ENCODE peak calls at places on chromosomes 4 and X, in six cellular contexts. One of them, this sample, is unnamed.

GRCh38 chr4:42473071-42473684 is 75.9 kb downstream of the SHISA3 start:
- DNase-seq in left ventricle myocardium superior: no peak
- DNase-seq in AG10803: no peak
- DNase-seq in osteoblast: no peak
- DNase-seq in dorsolateral prefrontal cortex: no peak
- DNase-seq in left ventricle myocardium inferior: no peak
- DNase-seq in this sample: no peak

GRCh38 chrX:23478056-23478455 is 143.4 kb downstream of the PTCHD1 start:
- DNase-seq in left ventricle myocardium superior: no peak
- DNase-seq in AG10803: no peak
- DNase-seq in osteoblast: peak
- DNase-seq in dorsolateral prefrontal cortex: no peak
- DNase-seq in left ventricle myocardium inferior: no peak
- DNase-seq in this sample: no peak

GRCh38 chrX:15744181-15744867 is 6.3 kb downstream of the CA5B start:
- DNase-seq in left ventricle myocardium superior: peak
- DNase-seq in AG10803: no peak
- DNase-seq in osteoblast: no peak
- DNase-seq in dorsolateral prefrontal cortex: no peak
- DNase-seq in left ventricle myocardium inferior: no peak
- DNase-seq in this sample: peak

GRCh38 chr4:149534779-149535178 is 280.9 kb downstream of the IQCM start:
- DNase-seq in left ventricle myocardium superior: no peak
- DNase-seq in AG10803: peak
- DNase-seq in osteoblast: no peak
- DNase-seq in dorsolateral prefrontal cortex: no peak
- DNase-seq in left ventricle myocardium inferior: no peak
- DNase-seq in this sample: no peak

GRCh38 chr4:182918791-182919302 is 1.7 kb upstream of the DCTD start:
- DNase-seq in left ventricle myocardium superior: no peak
- DNase-seq in AG10803: no peak
- DNase-seq in osteoblast: no peak
- DNase-seq in dorsolateral prefrontal cortex: no peak
- DNase-seq in left ventricle myocardium inferior: no peak
- DNase-seq in this sample: no peak

GRCh38 chr4:16224264-16224663 is 2.0 kb downstream of the TAPT1 start:
- DNase-seq in left ventricle myocardium superior: no peak
- DNase-seq in AG10803: no peak
- DNase-seq in osteoblast: no peak
- DNase-seq in dorsolateral prefrontal cortex: no peak
- DNase-seq in left ventricle myocardium inferior: no peak
- DNase-seq in this sample: no peak

GRCh38 chr4:121277194-121278105 is 103.4 kb downstream of the QRFPR start:
- DNase-seq in left ventricle myocardium superior: no peak
- DNase-seq in AG10803: no peak
- DNase-seq in osteoblast: no peak
- DNase-seq in dorsolateral prefrontal cortex: no peak
- DNase-seq in left ventricle myocardium inferior: no peak
- DNase-seq in this sample: no peak

GRCh38 chr4:151613290-151613689 is 147.5 kb downstream of the GATB start:
- DNase-seq in left ventricle myocardium superior: no peak
- DNase-seq in AG10803: no peak
- DNase-seq in osteoblast: no peak
- DNase-seq in dorsolateral prefrontal cortex: no peak
- DNase-seq in left ventricle myocardium inferior: no peak
- DNase-seq in this sample: no peak

GRCh38 chr4:6500481-6501135 is 28.2 kb upstream of the PPP2R2C start:
- DNase-seq in left ventricle myocardium superior: no peak
- DNase-seq in AG10803: no peak
- DNase-seq in osteoblast: no peak
- DNase-seq in dorsolateral prefrontal cortex: peak
- DNase-seq in left ventricle myocardium inferior: no peak
- DNase-seq in this sample: no peak

This sample was measured in right cardiac atrium.